ENCODE peak calls at places on chromosomes 4 and X, in six cellular contexts. One of them, this sample, is unnamed.

GRCh38 chr4:61406677-61407076 is 206.6 kb downstream of the ADGRL3 start:
- DNase-seq in non-pigmented ciliary epithelial cell: no peak
- DNase-seq in SJSA1: no peak
- DNase-seq in activated naive CD4-positive, alpha-beta T cell: no peak
- DNase-seq in M059J: no peak
- DNase-seq in NCI-H1694: no peak
- DNase-seq in this sample: no peak

GRCh38 chrX:100649550-100650356 is 5.8 kb downstream of the SRPX2 start:
- DNase-seq in non-pigmented ciliary epithelial cell: peak; percentile 68
- DNase-seq in SJSA1: no peak
- DNase-seq in activated naive CD4-positive, alpha-beta T cell: no peak
- DNase-seq in M059J: peak; percentile 77
- DNase-seq in NCI-H1694: no peak
- DNase-seq in this sample: no peak

GRCh38 chr4:123127218-123127617 is 204.8 kb upstream of the NUDT6 start:
- DNase-seq in non-pigmented ciliary epithelial cell: no peak
- DNase-seq in SJSA1: no peak
- DNase-seq in activated naive CD4-positive, alpha-beta T cell: no peak
- DNase-seq in M059J: no peak
- DNase-seq in NCI-H1694: no peak
- DNase-seq in this sample: no peak

GRCh38 chr4:13088726-13089658 is 395.1 kb downstream of the RAB28 start:
- DNase-seq in non-pigmented ciliary epithelial cell: no peak
- DNase-seq in SJSA1: no peak
- DNase-seq in activated naive CD4-positive, alpha-beta T cell: no peak
- DNase-seq in M059J: peak; percentile 76
- DNase-seq in NCI-H1694: no peak
- DNase-seq in this sample: no peak

GRCh38 chr4:13597604-13598003 is 29.9 kb downstream of the BOD1L1 start:
- DNase-seq in non-pigmented ciliary epithelial cell: no peak
- DNase-seq in SJSA1: no peak
- DNase-seq in activated naive CD4-positive, alpha-beta T cell: no peak
- DNase-seq in M059J: peak; percentile 32
- DNase-seq in NCI-H1694: no peak
- DNase-seq in this sample: no peak

GRCh38 chrX:138885886-138886285 is 174.4 kb upstream of the FGF13 start:
- DNase-seq in non-pigmented ciliary epithelial cell: peak; percentile 24
- DNase-seq in SJSA1: no peak
- DNase-seq in activated naive CD4-positive, alpha-beta T cell: no peak
- DNase-seq in M059J: peak; percentile 83
- DNase-seq in NCI-H1694: no peak
- DNase-seq in this sample: no peak

GRCh38 chr4:57249083-57249482 is 138.9 kb upstream of the IGFBP7 start:
- DNase-seq in non-pigmented ciliary epithelial cell: peak; percentile 38
- DNase-seq in SJSA1: no peak
- DNase-seq in activated naive CD4-positive, alpha-beta T cell: no peak
- DNase-seq in M059J: peak; percentile 50
- DNase-seq in NCI-H1694: no peak
- DNase-seq in this sample: peak; percentile 84

GRCh38 chr4:182204042-182204441 is 39.2 kb upstream of the TENM3 start:
- DNase-seq in non-pigmented ciliary epithelial cell: no peak
- DNase-seq in SJSA1: no peak
- DNase-seq in activated naive CD4-positive, alpha-beta T cell: no peak
- DNase-seq in M059J: peak; percentile 33
- DNase-seq in NCI-H1694: no peak
- DNase-seq in this sample: no peak

GRCh38 chr4:10773656-10774055 is 89.1 kb upstream of the CLNK start:
- DNase-seq in non-pigmented ciliary epithelial cell: no peak
- DNase-seq in SJSA1: no peak
- DNase-seq in activated naive CD4-positive, alpha-beta T cell: no peak
- DNase-seq in M059J: no peak
- DNase-seq in NCI-H1694: no peak
- DNase-seq in this sample: no peak

GRCh38 chr4:153538408-153539057 is 72.4 kb downstream of the TMEM131L start:
- DNase-seq in non-pigmented ciliary epithelial cell: no peak
- DNase-seq in SJSA1: no peak
- DNase-seq in activated naive CD4-positive, alpha-beta T cell: no peak
- DNase-seq in M059J: peak; percentile 9
- DNase-seq in NCI-H1694: peak; percentile 15
- DNase-seq in this sample: peak; percentile 51

GRCh38 chr4:22170353-22170752 is 221.8 kb upstream of the KCNIP4 start:
- DNase-seq in non-pigmented ciliary epithelial cell: peak; percentile 53
- DNase-seq in SJSA1: no peak
- DNase-seq in activated naive CD4-positive, alpha-beta T cell: no peak
- DNase-seq in M059J: peak; percentile 82
- DNase-seq in NCI-H1694: no peak
- DNase-seq in this sample: no peak

GRCh38 chr4:68358988-68359387 is 9.1 kb upstream of the YTHDC1 start:
- DNase-seq in non-pigmented ciliary epithelial cell: no peak
- DNase-seq in SJSA1: no peak
- DNase-seq in activated naive CD4-positive, alpha-beta T cell: no peak
- DNase-seq in M059J: no peak
- DNase-seq in NCI-H1694: no peak
- DNase-seq in this sample: no peak

GRCh38 chr4:30642520-30642919 is 77.6 kb upstream of the PCDH7 start:
- DNase-seq in non-pigmented ciliary epithelial cell: no peak
- DNase-seq in SJSA1: no peak
- DNase-seq in activated naive CD4-positive, alpha-beta T cell: no peak
- DNase-seq in M059J: no peak
- DNase-seq in NCI-H1694: no peak
- DNase-seq in this sample: no peak

GRCh38 chr4:145819246-145820181 is 119.1 kb downstream of the ZNF827 start:
- DNase-seq in non-pigmented ciliary epithelial cell: no peak
- DNase-seq in SJSA1: no peak
- DNase-seq in activated naive CD4-positive, alpha-beta T cell: no peak
- DNase-seq in M059J: no peak
- DNase-seq in NCI-H1694: peak; percentile 91
- DNase-seq in this sample: no peak

GRCh38 chr4:6337331-6337935 is 67.8 kb downstream of the WFS1 start:
- DNase-seq in non-pigmented ciliary epithelial cell: no peak
- DNase-seq in SJSA1: no peak
- DNase-seq in activated naive CD4-positive, alpha-beta T cell: no peak
- DNase-seq in M059J: no peak
- DNase-seq in NCI-H1694: no peak
- DNase-seq in this sample: no peak

GRCh38 chrX:633655-634305 is 3.2 kb downstream of the SHOX start:
- DNase-seq in non-pigmented ciliary epithelial cell: no peak
- DNase-seq in SJSA1: peak; percentile 17
- DNase-seq in activated naive CD4-positive, alpha-beta T cell: no peak
- DNase-seq in M059J: no peak
- DNase-seq in NCI-H1694: no peak
- DNase-seq in this sample: no peak

GRCh38 chrX:31333181-31333831 is 261.5 kb upstream of the FTHL17 start:
- DNase-seq in non-pigmented ciliary epithelial cell: peak; percentile 67
- DNase-seq in SJSA1: no peak
- DNase-seq in activated naive CD4-positive, alpha-beta T cell: no peak
- DNase-seq in M059J: peak; percentile 81
- DNase-seq in NCI-H1694: no peak
- DNase-seq in this sample: no peak

GRCh38 chrX:149490100-149490499 is 15.0 kb downstream of the IDS start:
- DNase-seq in non-pigmented ciliary epithelial cell: no peak
- DNase-seq in SJSA1: no peak
- DNase-seq in activated naive CD4-positive, alpha-beta T cell: no peak
- DNase-seq in M059J: no peak
- DNase-seq in NCI-H1694: no peak
- DNase-seq in this sample: no peak

GRCh38 chr4:162523171-162523570 is 359.4 kb upstream of the FSTL5 start:
- DNase-seq in non-pigmented ciliary epithelial cell: peak; percentile 13
- DNase-seq in SJSA1: no peak
- DNase-seq in activated naive CD4-positive, alpha-beta T cell: no peak
- DNase-seq in M059J: no peak
- DNase-seq in NCI-H1694: no peak
- DNase-seq in this sample: no peak

GRCh38 chr4:27791640-27792039 is 931.0 kb downstream of the STIM2 start:
- DNase-seq in non-pigmented ciliary epithelial cell: peak; percentile 47
- DNase-seq in SJSA1: no peak
- DNase-seq in activated naive CD4-positive, alpha-beta T cell: no peak
- DNase-seq in M059J: peak; percentile 46
- DNase-seq in NCI-H1694: no peak
- DNase-seq in this sample: no peak